ENCODE peak calls at places on chromosomes 11 and 22, in four cellular contexts. K is esophagus muscularis mucosa, H is sigmoid colon, Z is transverse colon. L is an unnamed sample.
A peak's percentile ranks its signal among the peaks of the same experiment; 100 is the strongest.

GRCh38 chr11:125241104-125241503 is 76.6 kb downstream of the PKNOX2 start:
- DNase-seq in K (no peak), H (no peak), Z (no peak), L (no peak)

GRCh38 chr11:83159901-83160865 is 3.3 kb downstream of the PCF11 start:
- DNase-seq in K (no peak), H (no peak), Z (peak; percentile 32), L (no peak)

GRCh38 chr11:75793966-75794365 is 21.0 kb upstream of the UVRAG start:
- DNase-seq in K (no peak), H (no peak), Z (no peak), L (no peak)

GRCh38 chr11:111479666-111480065 is 32.5 kb downstream of the BTG4 start:
- DNase-seq in K (no peak), H (no peak), Z (no peak), L (no peak)

GRCh38 chr22:43136255-43136654 is 6.9 kb downstream of the MCAT start:
- DNase-seq in K (no peak), H (no peak), Z (peak; percentile 57), L (peak; percentile 79)

GRCh38 chr11:103047837-103048236 is 44.1 kb downstream of the DCUN1D5 start:
- DNase-seq in K (no peak), H (no peak), Z (no peak), L (no peak)

GRCh38 chr22:21009638-21010425 is 5.1 kb upstream of the P2RX6 start:
- DNase-seq in K (no peak), H (no peak), Z (peak; percentile 35), L (no peak)

GRCh38 chr11:15519911-15520310 is 405.2 kb downstream of the INSC start:
- DNase-seq in K (no peak), H (no peak), Z (no peak), L (no peak)

GRCh38 chr11:100966366-100966765 is 163.2 kb downstream of the PGR start:
- DNase-seq in K (no peak), H (no peak), Z (no peak), L (no peak)

GRCh38 chr22:46479046-46479445 is 58.4 kb downstream of the CELSR1 start:
- DNase-seq in K (no peak), H (no peak), Z (no peak), L (no peak)

GRCh38 chr11:69664901-69665300 is 10.3 kb downstream of the LTO1 start:
- DNase-seq in K (no peak), H (peak; percentile 42), Z (no peak), L (no peak)

GRCh38 chr11:81987829-81988472 is 745.7 kb downstream of the FAM181B start:
- DNase-seq in K (no peak), H (no peak), Z (no peak), L (no peak)

GRCh38 chr11:10076458-10077141 is 217.4 kb downstream of the SBF2 start:
- DNase-seq in K (no peak), H (peak; percentile 78), Z (peak; percentile 25), L (no peak)

GRCh38 chr11:113419426-113420003 is 31.9 kb downstream of the ANKK1 start:
- DNase-seq in K (no peak), H (no peak), Z (no peak), L (no peak)

GRCh38 chr11:1549355-1550330 is 22.4 kb downstream of the DUSP8 start:
- DNase-seq in K (no peak), H (no peak), Z (no peak), L (no peak)

GRCh38 chr11:105609341-105609781 is 512 bp upstream of the GRIA4 start:
- DNase-seq in K (no peak), H (no peak), Z (no peak), L (no peak)

GRCh38 chr11:132072044-132072879 is 701.8 kb downstream of the NTM start:
- DNase-seq in K (no peak), H (no peak), Z (no peak), L (no peak)

GRCh38 chr11:71324788-71325417 is 72.5 kb upstream of the SHANK2 start:
- DNase-seq in K (no peak), H (peak; percentile 55), Z (no peak), L (no peak)

GRCh38 chr11:115503083-115503885 is 931 bp downstream of the CADM1 start:
- DNase-seq in K (no peak), H (peak; percentile 81), Z (peak; percentile 61), L (peak; percentile 28)

GRCh38 chr11:119585038-119585666 is 143.8 kb downstream of the NECTIN1 start:
- DNase-seq in K (no peak), H (no peak), Z (peak; percentile 10), L (no peak)

GRCh38 chr22:33325232-33326004 is 267.2 kb upstream of the SYN3 start:
- DNase-seq in K (no peak), H (no peak), Z (no peak), L (peak; percentile 39)

GRCh38 chr11:58525037-58525614 is 17.2 kb upstream of the OR5B21 start:
- DNase-seq in K (no peak), H (no peak), Z (no peak), L (peak; percentile 18)

GRCh38 chr11:20388096-20389055 is 860 bp downstream of the PRMT3 start:
- DNase-seq in K (no peak), H (no peak), Z (no peak), L (peak; percentile 12)

GRCh38 chr22:46454233-46454909 is 83.0 kb downstream of the CELSR1 start:
- DNase-seq in K (no peak), H (no peak), Z (no peak), L (no peak)

GRCh38 chr11:21561589-21561988 is 631.3 kb upstream of the ANO5 start:
- DNase-seq in K (no peak), H (no peak), Z (no peak), L (no peak)

GRCh38 chr11:20584093-20584774 is 15.2 kb upstream of the SLC6A5 start:
- DNase-seq in K (no peak), H (no peak), Z (no peak), L (no peak)

GRCh38 chr22:31120230-31120629 is 2.5 kb upstream of the INPP5J start:
- DNase-seq in K (no peak), H (no peak), Z (no peak), L (no peak)

GRCh38 chr11:17298302-17298701 is 21.8 kb downstream of the NUCB2 start:
- DNase-seq in K (no peak), H (no peak), Z (no peak), L (no peak)

GRCh38 chr22:32644252-32645100 is 157.0 kb upstream of the TIMP3 start:
- DNase-seq in K (no peak), H (peak; percentile 83), Z (peak; percentile 50), L (no peak)

GRCh38 chr11:10660323-10660722 is 33.2 kb downstream of the IRAG1 start:
- DNase-seq in K (no peak), H (peak; percentile 64), Z (no peak), L (no peak)

GRCh38 chr22:49884075-49884474 is 30.4 kb downstream of the ZBED4 start:
- DNase-seq in K (no peak), H (no peak), Z (no peak), L (no peak)

GRCh38 chr11:67466962-67467771 is 1.9 kb downstream of the TMEM134 start:
- DNase-seq in K (no peak), H (no peak), Z (no peak), L (no peak)

GRCh38 chr22:38755155-38755910 is 465 bp downstream of the SUN2 start:
- DNase-seq in K (peak; percentile 97), H (peak; percentile 96), Z (peak; percentile 95), L (peak; percentile 54)

GRCh38 chr11:60978546-60979380 is 7.3 kb downstream of the CD6 start:
- DNase-seq in K (no peak), H (no peak), Z (no peak), L (no peak)

GRCh38 chr11:77407613-77408012 is 66.3 kb downstream of the PAK1 start:
- DNase-seq in K (no peak), H (no peak), Z (peak; percentile 80), L (no peak)

GRCh38 chr22:38835888-38836301 is 7.9 kb downstream of the NPTXR start:
- DNase-seq in K (no peak), H (no peak), Z (no peak), L (no peak)

DNA sequence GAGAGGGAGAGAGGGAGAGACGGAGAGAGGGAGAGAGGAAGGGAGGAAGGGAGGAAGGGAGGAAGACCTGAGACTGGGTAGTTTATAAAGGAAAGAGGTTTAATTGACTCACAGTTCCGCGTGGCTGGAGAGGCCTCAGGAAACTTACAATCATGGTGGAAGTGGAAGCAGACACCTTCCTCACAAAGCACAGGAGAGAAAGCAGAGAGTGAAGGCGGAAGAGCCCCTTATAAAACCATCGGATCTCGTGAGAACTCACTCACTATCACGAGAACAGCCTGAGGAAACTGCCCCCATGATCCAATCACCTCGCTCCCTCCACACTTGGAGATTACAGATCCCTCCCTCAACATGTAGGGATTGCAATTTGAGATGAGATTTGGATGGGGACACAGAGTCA is 12.2 kb upstream of the CARS1 start:
- DNase-seq in K (no peak), H (no peak), Z (no peak), L (no peak)
- TF ChIP-seq POLR2A in K (no peak), H (no peak), Z (no peak), L (no peak)

GRCh38 chr11:43933608-43934358 is 8.7 kb upstream of the C11orf96 start:
- DNase-seq in K (no peak), H (no peak), Z (no peak), L (no peak)
- TF ChIP-seq POLR2AphosphoS5 in K (no peak), H (no peak), Z (no peak), L (no peak)

DNA sequence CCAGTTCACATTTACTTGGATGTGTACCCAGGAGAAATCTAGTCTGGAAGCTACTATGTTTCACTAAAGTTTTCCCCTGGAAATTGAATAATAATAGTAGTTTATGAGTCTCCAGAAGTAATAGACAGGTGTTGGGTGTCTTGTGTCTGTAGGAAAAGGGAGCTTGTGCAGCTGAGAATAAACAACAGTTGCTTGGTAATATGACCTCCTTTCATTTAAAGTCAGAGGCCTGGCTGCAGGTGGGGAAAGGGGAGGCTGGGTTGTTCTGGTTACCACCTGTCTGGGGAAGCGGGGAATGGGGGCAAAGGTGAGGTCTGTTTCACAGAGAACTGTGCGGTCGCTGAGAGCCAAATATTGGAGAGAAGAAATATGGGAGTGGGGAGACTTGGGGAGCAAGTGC is 3.3 kb upstream of the GRAMD1B start:
- DNase-seq in K (no peak), H (no peak), Z (no peak), L (no peak)
- TF ChIP-seq POLR2A in K (no peak), H (no peak), Z (no peak), L (no peak)

GRCh38 chr11:118412921-118413320 is 11.5 kb downstream of the ATP5MG start:
- DNase-seq in K (no peak), H (no peak), Z (no peak), L (no peak)

GRCh38 chr11:118417801-118418200 is 16.4 kb downstream of the ATP5MG start:
- DNase-seq in K (no peak), H (no peak), Z (no peak), L (no peak)

GRCh38 chr11:118415051-118415738 is 13.8 kb downstream of the ATP5MG start:
- DNase-seq in K (no peak), H (no peak), Z (no peak), L (no peak)

GRCh38 chr11:118418770-118419169 is 17.4 kb downstream of the ATP5MG start:
- DNase-seq in K (no peak), H (no peak), Z (no peak), L (no peak)

GRCh38 chr11:118415739-118416068 is 14.3 kb downstream of the ATP5MG start:
- DNase-seq in K (no peak), H (peak; percentile 89), Z (peak; percentile 40), L (no peak)
- TF ChIP-seq POLR2AphosphoS5 in K (no peak), H (peak; percentile 35), Z (no peak), L (no peak)

GRCh38 chr11:65720237-65720934 is at the start of gene RNASEH2C:
- DNase-seq in K (peak; percentile 94), H (peak; percentile 91), Z (peak; percentile 86), L (peak; percentile 94)
- TF ChIP-seq POLR2A in K (peak; percentile 33), H (peak; percentile 52), Z (peak; percentile 77), L (peak; percentile 95)

L was measured in GM12892.